ENCODE peak calls at places on chromosomes 12 and 14, in seven cellular contexts. One of them, this sample, is unnamed.

GRCh38 chr14:69151458-69152180 is 1.3 kb downstream of the DCAF5 start:
- DNase-seq in neural progenitor cell: peak; percentile 96
- DNase-seq in H7: peak; percentile 94
- DNase-seq in WERI-Rb-1: peak; percentile 90
- DNase-seq in mammary epithelial cell: peak; percentile 71
- DNase-seq in fibroblast of lung: peak; percentile 71
- DNase-seq in cardiac muscle cell: peak; percentile 66
- DNase-seq in this sample: no peak

GRCh38 chr14:86865934-86866333 is 1127.0 kb downstream of the GALC start:
- DNase-seq in WERI-Rb-1: no peak
- DNase-seq in mammary epithelial cell: no peak
- DNase-seq in neural progenitor cell: no peak
- DNase-seq in fibroblast of lung: no peak
- DNase-seq in cardiac muscle cell: peak; percentile 23
- DNase-seq in H7: peak; percentile 11
- DNase-seq in this sample: no peak

GRCh38 chr14:50823051-50823762 is 7.8 kb downstream of the NIN start:
- DNase-seq in mammary epithelial cell: no peak
- DNase-seq in WERI-Rb-1: no peak
- DNase-seq in cardiac muscle cell: no peak
- DNase-seq in neural progenitor cell: no peak
- DNase-seq in H7: no peak
- DNase-seq in fibroblast of lung: peak; percentile 43
- DNase-seq in this sample: no peak

GRCh38 chr14:75335588-75335987 is 57.0 kb downstream of the FOS start:
- DNase-seq in mammary epithelial cell: no peak
- DNase-seq in WERI-Rb-1: no peak
- DNase-seq in fibroblast of lung: no peak
- DNase-seq in cardiac muscle cell: no peak
- DNase-seq in neural progenitor cell: peak; percentile 29
- DNase-seq in H7: no peak
- DNase-seq in this sample: no peak

GRCh38 chr12:124381454-124382207 is 86.7 kb downstream of the RFLNA start:
- DNase-seq in WERI-Rb-1: no peak
- DNase-seq in mammary epithelial cell: peak; percentile 44
- DNase-seq in H7: no peak
- DNase-seq in cardiac muscle cell: peak; percentile 90
- DNase-seq in neural progenitor cell: no peak
- DNase-seq in fibroblast of lung: peak; percentile 84
- DNase-seq in this sample: no peak

GRCh38 chr14:22955702-22956575 is 951 bp downstream of the HAUS4 start:
- DNase-seq in WERI-Rb-1: no peak
- DNase-seq in mammary epithelial cell: peak; percentile 55
- DNase-seq in H7: no peak
- DNase-seq in cardiac muscle cell: no peak
- DNase-seq in neural progenitor cell: no peak
- DNase-seq in fibroblast of lung: peak; percentile 21
- DNase-seq in this sample: peak; percentile 89

GRCh38 chr14:94977016-94977415 is 180.3 kb downstream of the DICER1 start:
- DNase-seq in neural progenitor cell: no peak
- DNase-seq in mammary epithelial cell: no peak
- DNase-seq in cardiac muscle cell: no peak
- DNase-seq in WERI-Rb-1: no peak
- DNase-seq in H7: no peak
- DNase-seq in fibroblast of lung: no peak
- DNase-seq in this sample: no peak

GRCh38 chr12:116164263-116164817 is 113.2 kb downstream of the MED13L start:
- DNase-seq in WERI-Rb-1: peak; percentile 47
- DNase-seq in neural progenitor cell: no peak
- DNase-seq in mammary epithelial cell: no peak
- DNase-seq in cardiac muscle cell: no peak
- DNase-seq in H7: no peak
- DNase-seq in fibroblast of lung: peak; percentile 51
- DNase-seq in this sample: no peak

GRCh38 chr12:6275609-6276246 is 34.8 kb upstream of the PLEKHG6 start:
- DNase-seq in neural progenitor cell: no peak
- DNase-seq in H7: no peak
- DNase-seq in WERI-Rb-1: no peak
- DNase-seq in mammary epithelial cell: no peak
- DNase-seq in cardiac muscle cell: no peak
- DNase-seq in fibroblast of lung: no peak
- DNase-seq in this sample: no peak

GRCh38 chr12:65885312-65885711 is 61.0 kb downstream of the HMGA2 start:
- DNase-seq in mammary epithelial cell: no peak
- DNase-seq in WERI-Rb-1: no peak
- DNase-seq in fibroblast of lung: no peak
- DNase-seq in neural progenitor cell: no peak
- DNase-seq in cardiac muscle cell: peak; percentile 48
- DNase-seq in H7: no peak
- DNase-seq in this sample: no peak

GRCh38 chr12:62738611-62739010 is 196.3 kb downstream of the PPM1H start:
- DNase-seq in mammary epithelial cell: no peak
- DNase-seq in H7: peak; percentile 60
- DNase-seq in neural progenitor cell: no peak
- DNase-seq in fibroblast of lung: no peak
- DNase-seq in cardiac muscle cell: no peak
- DNase-seq in WERI-Rb-1: no peak
- DNase-seq in this sample: no peak

GRCh38 chr12:124720019-124720686 is 143.5 kb downstream of the SCARB1 start:
- DNase-seq in cardiac muscle cell: peak; percentile 68
- DNase-seq in fibroblast of lung: peak; percentile 90
- DNase-seq in neural progenitor cell: no peak
- DNase-seq in H7: no peak
- DNase-seq in mammary epithelial cell: peak; percentile 77
- DNase-seq in WERI-Rb-1: peak; percentile 83
- DNase-seq in this sample: peak; percentile 70

GRCh38 chr12:68665016-68665569 is 21.7 kb upstream of the NUP107 start:
- DNase-seq in cardiac muscle cell: no peak
- DNase-seq in H7: no peak
- DNase-seq in neural progenitor cell: no peak
- DNase-seq in fibroblast of lung: no peak
- DNase-seq in WERI-Rb-1: no peak
- DNase-seq in mammary epithelial cell: no peak
- DNase-seq in this sample: no peak

GRCh38 chr14:35940291-35940690 is 114.2 kb downstream of the BRMS1L start:
- DNase-seq in WERI-Rb-1: no peak
- DNase-seq in fibroblast of lung: no peak
- DNase-seq in neural progenitor cell: no peak
- DNase-seq in mammary epithelial cell: no peak
- DNase-seq in cardiac muscle cell: no peak
- DNase-seq in H7: no peak
- DNase-seq in this sample: no peak

GRCh38 chr12:9091933-9092598 is 23.7 kb downstream of the A2M start:
- DNase-seq in cardiac muscle cell: no peak
- DNase-seq in neural progenitor cell: no peak
- DNase-seq in H7: peak; percentile 18
- DNase-seq in fibroblast of lung: no peak
- DNase-seq in WERI-Rb-1: no peak
- DNase-seq in mammary epithelial cell: no peak
- DNase-seq in this sample: no peak

GRCh38 chr14:72921396-72921795 is 4.9 kb upstream of the DCAF4 start:
- DNase-seq in mammary epithelial cell: no peak
- DNase-seq in cardiac muscle cell: no peak
- DNase-seq in fibroblast of lung: peak; percentile 20
- DNase-seq in WERI-Rb-1: no peak
- DNase-seq in neural progenitor cell: no peak
- DNase-seq in H7: no peak
- DNase-seq in this sample: no peak

GRCh38 chr12:119020377-119021360 is 39.3 kb downstream of the SRRM4 start:
- DNase-seq in cardiac muscle cell: peak; percentile 0
- DNase-seq in H7: peak; percentile 78
- DNase-seq in neural progenitor cell: peak; percentile 88
- DNase-seq in WERI-Rb-1: peak; percentile 91
- DNase-seq in fibroblast of lung: no peak
- DNase-seq in mammary epithelial cell: no peak
- DNase-seq in this sample: no peak

GRCh38 chr12:116578051-116578450 is 18.9 kb downstream of the MAP1LC3B2 start:
- DNase-seq in mammary epithelial cell: no peak
- DNase-seq in H7: no peak
- DNase-seq in cardiac muscle cell: no peak
- DNase-seq in WERI-Rb-1: no peak
- DNase-seq in neural progenitor cell: no peak
- DNase-seq in fibroblast of lung: no peak
- DNase-seq in this sample: no peak

GRCh38 chr14:72715215-72715909 is 178.5 kb downstream of the DPF3 start:
- DNase-seq in WERI-Rb-1: no peak
- DNase-seq in H7: no peak
- DNase-seq in mammary epithelial cell: no peak
- DNase-seq in neural progenitor cell: peak; percentile 18
- DNase-seq in fibroblast of lung: peak; percentile 47
- DNase-seq in cardiac muscle cell: peak; percentile 11
- DNase-seq in this sample: no peak

GRCh38 chr14:23119362-23120327 is 590 bp upstream of the CEBPE start:
- DNase-seq in fibroblast of lung: no peak
- DNase-seq in mammary epithelial cell: no peak
- DNase-seq in H7: no peak
- DNase-seq in WERI-Rb-1: peak; percentile 56
- DNase-seq in cardiac muscle cell: no peak
- DNase-seq in neural progenitor cell: peak; percentile 38
- DNase-seq in this sample: no peak

GRCh38 chr14:94889520-94890312 is 119.8 kb upstream of the GSC start:
- DNase-seq in mammary epithelial cell: no peak
- DNase-seq in fibroblast of lung: no peak
- DNase-seq in cardiac muscle cell: no peak
- DNase-seq in H7: no peak
- DNase-seq in WERI-Rb-1: no peak
- DNase-seq in neural progenitor cell: no peak
- DNase-seq in this sample: no peak

GRCh38 chr12:29043069-29043468 is 106.0 kb upstream of the FAR2 start:
- DNase-seq in cardiac muscle cell: no peak
- DNase-seq in H7: no peak
- DNase-seq in WERI-Rb-1: no peak
- DNase-seq in fibroblast of lung: peak; percentile 45
- DNase-seq in mammary epithelial cell: no peak
- DNase-seq in neural progenitor cell: no peak
- DNase-seq in this sample: no peak

GRCh38 chr12:20097561-20097960 is 270.8 kb upstream of the PDE3A start:
- DNase-seq in neural progenitor cell: no peak
- DNase-seq in cardiac muscle cell: peak; percentile 66
- DNase-seq in WERI-Rb-1: no peak
- DNase-seq in fibroblast of lung: peak; percentile 82
- DNase-seq in mammary epithelial cell: no peak
- DNase-seq in H7: no peak
- DNase-seq in this sample: no peak

GRCh38 chr14:103326078-103326477 is 8.0 kb upstream of the EIF5 start:
- DNase-seq in WERI-Rb-1: no peak
- DNase-seq in neural progenitor cell: no peak
- DNase-seq in mammary epithelial cell: no peak
- DNase-seq in H7: no peak
- DNase-seq in fibroblast of lung: no peak
- DNase-seq in cardiac muscle cell: no peak
- DNase-seq in this sample: no peak

GRCh38 chr14:53391631-53392030 is 238.5 kb upstream of the DDHD1 start:
- DNase-seq in H7: no peak
- DNase-seq in WERI-Rb-1: no peak
- DNase-seq in neural progenitor cell: no peak
- DNase-seq in fibroblast of lung: peak; percentile 97
- DNase-seq in mammary epithelial cell: peak; percentile 98
- DNase-seq in cardiac muscle cell: peak; percentile 26
- DNase-seq in this sample: peak; percentile 97

GRCh38 chr14:50340945-50341344 is 28.8 kb downstream of the DMAC2L start:
- DNase-seq in H7: no peak
- DNase-seq in fibroblast of lung: no peak
- DNase-seq in cardiac muscle cell: no peak
- DNase-seq in WERI-Rb-1: peak; percentile 53
- DNase-seq in mammary epithelial cell: no peak
- DNase-seq in neural progenitor cell: peak; percentile 47
- DNase-seq in this sample: no peak

GRCh38 chr12:45730116-45730841 is 773 bp downstream of the ARID2 start:
- DNase-seq in mammary epithelial cell: peak; percentile 58
- DNase-seq in neural progenitor cell: peak; percentile 76
- DNase-seq in H7: peak; percentile 60
- DNase-seq in WERI-Rb-1: peak; percentile 23
- DNase-seq in fibroblast of lung: peak; percentile 48
- DNase-seq in cardiac muscle cell: peak; percentile 52
- DNase-seq in this sample: no peak